ENCODE peak calls at places on chromosomes 12 and 14, in seven cellular contexts. One of them, this sample, is unnamed.

GRCh38 chr14:67653651-67654280 is 20.7 kb downstream of the VTI1B start:
- DNase-seq in mesothelial cell of epicardium: no peak
- DNase-seq in stimulated activated CD4-positive, alpha-beta T cell treated with anti-CD3 and anti-CD28 coated beads, TNF-alpha, amount 100 ng/mL, for 24 hours: no peak
- DNase-seq in cardiac muscle cell: peak
- DNase-seq in ELR: no peak
- DNase-seq in upper lobe of right lung: no peak
- DNase-seq in activated CD8-positive, alpha-beta memory T cell treated with anti-CD3 and anti-CD28 coated beads, Interleukin-2, amount 50 U/mL, for 4 hours: no peak
- DNase-seq in this sample: no peak

GRCh38 chr12:114408415-114408814 is 2.5 kb upstream of the TBX5 start:
- DNase-seq in mesothelial cell of epicardium: no peak
- DNase-seq in upper lobe of right lung: no peak
- DNase-seq in ELR: peak
- DNase-seq in stimulated activated CD4-positive, alpha-beta T cell treated with anti-CD3 and anti-CD28 coated beads, TNF-alpha, amount 100 ng/mL, for 24 hours: no peak
- DNase-seq in cardiac muscle cell: no peak
- DNase-seq in activated CD8-positive, alpha-beta memory T cell treated with anti-CD3 and anti-CD28 coated beads, Interleukin-2, amount 50 U/mL, for 4 hours: no peak
- DNase-seq in this sample: no peak

GRCh38 chr12:103712191-103712590 is 125.1 kb downstream of the STAB2 start:
- DNase-seq in activated CD8-positive, alpha-beta memory T cell treated with anti-CD3 and anti-CD28 coated beads, Interleukin-2, amount 50 U/mL, for 4 hours: no peak
- DNase-seq in mesothelial cell of epicardium: no peak
- DNase-seq in cardiac muscle cell: no peak
- DNase-seq in upper lobe of right lung: no peak
- DNase-seq in stimulated activated CD4-positive, alpha-beta T cell treated with anti-CD3 and anti-CD28 coated beads, TNF-alpha, amount 100 ng/mL, for 24 hours: no peak
- DNase-seq in ELR: no peak
- DNase-seq in this sample: no peak

GRCh38 chr14:105364100-105364708 is 34.1 kb upstream of the TEX22 start:
- DNase-seq in ELR: peak
- DNase-seq in cardiac muscle cell: no peak
- DNase-seq in mesothelial cell of epicardium: no peak
- DNase-seq in upper lobe of right lung: no peak
- DNase-seq in activated CD8-positive, alpha-beta memory T cell treated with anti-CD3 and anti-CD28 coated beads, Interleukin-2, amount 50 U/mL, for 4 hours: peak
- DNase-seq in stimulated activated CD4-positive, alpha-beta T cell treated with anti-CD3 and anti-CD28 coated beads, TNF-alpha, amount 100 ng/mL, for 24 hours: peak
- DNase-seq in this sample: no peak

GRCh38 chr12:10098762-10099161 is at the start of gene CLEC1A:
- DNase-seq in ELR: no peak
- DNase-seq in stimulated activated CD4-positive, alpha-beta T cell treated with anti-CD3 and anti-CD28 coated beads, TNF-alpha, amount 100 ng/mL, for 24 hours: no peak
- DNase-seq in cardiac muscle cell: peak
- DNase-seq in activated CD8-positive, alpha-beta memory T cell treated with anti-CD3 and anti-CD28 coated beads, Interleukin-2, amount 50 U/mL, for 4 hours: no peak
- DNase-seq in upper lobe of right lung: no peak
- DNase-seq in mesothelial cell of epicardium: no peak
- DNase-seq in this sample: no peak

GRCh38 chr12:79515526-79515935 is 175.2 kb downstream of the PAWR start:
- DNase-seq in ELR: no peak
- DNase-seq in mesothelial cell of epicardium: no peak
- DNase-seq in stimulated activated CD4-positive, alpha-beta T cell treated with anti-CD3 and anti-CD28 coated beads, TNF-alpha, amount 100 ng/mL, for 24 hours: no peak
- DNase-seq in upper lobe of right lung: no peak
- DNase-seq in activated CD8-positive, alpha-beta memory T cell treated with anti-CD3 and anti-CD28 coated beads, Interleukin-2, amount 50 U/mL, for 4 hours: no peak
- DNase-seq in cardiac muscle cell: no peak
- DNase-seq in this sample: no peak

GRCh38 chr12:22412581-22412980 is 78.1 kb upstream of the ST8SIA1 start:
- DNase-seq in stimulated activated CD4-positive, alpha-beta T cell treated with anti-CD3 and anti-CD28 coated beads, TNF-alpha, amount 100 ng/mL, for 24 hours: no peak
- DNase-seq in ELR: no peak
- DNase-seq in mesothelial cell of epicardium: no peak
- DNase-seq in upper lobe of right lung: no peak
- DNase-seq in activated CD8-positive, alpha-beta memory T cell treated with anti-CD3 and anti-CD28 coated beads, Interleukin-2, amount 50 U/mL, for 4 hours: no peak
- DNase-seq in cardiac muscle cell: no peak
- DNase-seq in this sample: no peak

GRCh38 chr14:60346706-60347105 is 97.7 kb downstream of the PPM1A start:
- DNase-seq in mesothelial cell of epicardium: no peak
- DNase-seq in ELR: no peak
- DNase-seq in upper lobe of right lung: no peak
- DNase-seq in stimulated activated CD4-positive, alpha-beta T cell treated with anti-CD3 and anti-CD28 coated beads, TNF-alpha, amount 100 ng/mL, for 24 hours: no peak
- DNase-seq in cardiac muscle cell: no peak
- DNase-seq in activated CD8-positive, alpha-beta memory T cell treated with anti-CD3 and anti-CD28 coated beads, Interleukin-2, amount 50 U/mL, for 4 hours: no peak
- DNase-seq in this sample: no peak

GRCh38 chr14:60245316-60246177 is 3.5 kb upstream of the PPM1A start:
- DNase-seq in cardiac muscle cell: no peak
- DNase-seq in mesothelial cell of epicardium: no peak
- DNase-seq in activated CD8-positive, alpha-beta memory T cell treated with anti-CD3 and anti-CD28 coated beads, Interleukin-2, amount 50 U/mL, for 4 hours: no peak
- DNase-seq in upper lobe of right lung: no peak
- DNase-seq in ELR: no peak
- DNase-seq in stimulated activated CD4-positive, alpha-beta T cell treated with anti-CD3 and anti-CD28 coated beads, TNF-alpha, amount 100 ng/mL, for 24 hours: no peak
- DNase-seq in this sample: no peak

GRCh38 chr12:99372257-99372933 is 275.2 kb upstream of the GARIN6 start:
- DNase-seq in stimulated activated CD4-positive, alpha-beta T cell treated with anti-CD3 and anti-CD28 coated beads, TNF-alpha, amount 100 ng/mL, for 24 hours: no peak
- DNase-seq in activated CD8-positive, alpha-beta memory T cell treated with anti-CD3 and anti-CD28 coated beads, Interleukin-2, amount 50 U/mL, for 4 hours: no peak
- DNase-seq in ELR: no peak
- DNase-seq in mesothelial cell of epicardium: no peak
- DNase-seq in upper lobe of right lung: no peak
- DNase-seq in cardiac muscle cell: no peak
- DNase-seq in this sample: no peak

GRCh38 chr14:89236846-89237245 is 180.2 kb downstream of the FOXN3 start:
- DNase-seq in mesothelial cell of epicardium: no peak
- DNase-seq in cardiac muscle cell: no peak
- DNase-seq in activated CD8-positive, alpha-beta memory T cell treated with anti-CD3 and anti-CD28 coated beads, Interleukin-2, amount 50 U/mL, for 4 hours: no peak
- DNase-seq in stimulated activated CD4-positive, alpha-beta T cell treated with anti-CD3 and anti-CD28 coated beads, TNF-alpha, amount 100 ng/mL, for 24 hours: no peak
- DNase-seq in upper lobe of right lung: no peak
- DNase-seq in ELR: no peak
- DNase-seq in this sample: no peak

GRCh38 chr14:49966971-49967630 is 74.2 kb downstream of the ARF6 start:
- DNase-seq in upper lobe of right lung: no peak
- DNase-seq in cardiac muscle cell: no peak
- DNase-seq in activated CD8-positive, alpha-beta memory T cell treated with anti-CD3 and anti-CD28 coated beads, Interleukin-2, amount 50 U/mL, for 4 hours: no peak
- DNase-seq in mesothelial cell of epicardium: no peak
- DNase-seq in ELR: peak
- DNase-seq in stimulated activated CD4-positive, alpha-beta T cell treated with anti-CD3 and anti-CD28 coated beads, TNF-alpha, amount 100 ng/mL, for 24 hours: no peak
- DNase-seq in this sample: no peak

GRCh38 chr14:76236172-76237130 is 84.7 kb downstream of the GPATCH2L start:
- DNase-seq in ELR: no peak
- DNase-seq in cardiac muscle cell: no peak
- DNase-seq in mesothelial cell of epicardium: no peak
- DNase-seq in activated CD8-positive, alpha-beta memory T cell treated with anti-CD3 and anti-CD28 coated beads, Interleukin-2, amount 50 U/mL, for 4 hours: no peak
- DNase-seq in upper lobe of right lung: no peak
- DNase-seq in stimulated activated CD4-positive, alpha-beta T cell treated with anti-CD3 and anti-CD28 coated beads, TNF-alpha, amount 100 ng/mL, for 24 hours: no peak
- DNase-seq in this sample: no peak

GRCh38 chr12:93176166-93176565 is 201.6 kb upstream of the NUDT4 start:
- DNase-seq in mesothelial cell of epicardium: no peak
- DNase-seq in ELR: peak
- DNase-seq in cardiac muscle cell: no peak
- DNase-seq in upper lobe of right lung: no peak
- DNase-seq in stimulated activated CD4-positive, alpha-beta T cell treated with anti-CD3 and anti-CD28 coated beads, TNF-alpha, amount 100 ng/mL, for 24 hours: no peak
- DNase-seq in activated CD8-positive, alpha-beta memory T cell treated with anti-CD3 and anti-CD28 coated beads, Interleukin-2, amount 50 U/mL, for 4 hours: no peak
- DNase-seq in this sample: no peak

GRCh38 chr12:19760611-19761010 is 321.3 kb downstream of the AEBP2 start:
- DNase-seq in stimulated activated CD4-positive, alpha-beta T cell treated with anti-CD3 and anti-CD28 coated beads, TNF-alpha, amount 100 ng/mL, for 24 hours: no peak
- DNase-seq in cardiac muscle cell: no peak
- DNase-seq in activated CD8-positive, alpha-beta memory T cell treated with anti-CD3 and anti-CD28 coated beads, Interleukin-2, amount 50 U/mL, for 4 hours: no peak
- DNase-seq in ELR: no peak
- DNase-seq in upper lobe of right lung: no peak
- DNase-seq in mesothelial cell of epicardium: no peak
- DNase-seq in this sample: no peak

GRCh38 chr12:114479831-114480230 is 73.9 kb upstream of the TBX5 start:
- DNase-seq in mesothelial cell of epicardium: no peak
- DNase-seq in activated CD8-positive, alpha-beta memory T cell treated with anti-CD3 and anti-CD28 coated beads, Interleukin-2, amount 50 U/mL, for 4 hours: no peak
- DNase-seq in ELR: peak
- DNase-seq in stimulated activated CD4-positive, alpha-beta T cell treated with anti-CD3 and anti-CD28 coated beads, TNF-alpha, amount 100 ng/mL, for 24 hours: no peak
- DNase-seq in upper lobe of right lung: no peak
- DNase-seq in cardiac muscle cell: no peak
- DNase-seq in this sample: no peak

GRCh38 chr12:6452908-6453630 is 1.2 kb downstream of the TAPBPL start:
- DNase-seq in cardiac muscle cell: no peak
- DNase-seq in mesothelial cell of epicardium: no peak
- DNase-seq in stimulated activated CD4-positive, alpha-beta T cell treated with anti-CD3 and anti-CD28 coated beads, TNF-alpha, amount 100 ng/mL, for 24 hours: no peak
- DNase-seq in upper lobe of right lung: peak
- DNase-seq in activated CD8-positive, alpha-beta memory T cell treated with anti-CD3 and anti-CD28 coated beads, Interleukin-2, amount 50 U/mL, for 4 hours: no peak
- DNase-seq in ELR: no peak
- DNase-seq in this sample: peak

GRCh38 chr14:22847661-22848341 is 11.4 kb downstream of the MMP14 start:
- DNase-seq in cardiac muscle cell: no peak
- DNase-seq in ELR: peak
- DNase-seq in activated CD8-positive, alpha-beta memory T cell treated with anti-CD3 and anti-CD28 coated beads, Interleukin-2, amount 50 U/mL, for 4 hours: no peak
- DNase-seq in stimulated activated CD4-positive, alpha-beta T cell treated with anti-CD3 and anti-CD28 coated beads, TNF-alpha, amount 100 ng/mL, for 24 hours: no peak
- DNase-seq in mesothelial cell of epicardium: no peak
- DNase-seq in upper lobe of right lung: peak
- DNase-seq in this sample: peak